ENCODE peak calls at places on chromosomes 3 and 15, in seven cellular contexts. One of them, this sample, is unnamed.

GRCh38 chr15:28909958-28910500 is 24.3 kb downstream of the APBA2 start:
- DNase-seq in sigmoid colon: no peak
- DNase-seq in IMR-90: no peak
- DNase-seq in heart left ventricle: no peak
- DNase-seq in gastrocnemius medialis: no peak
- DNase-seq in ovary: no peak
- DNase-seq in body of pancreas: no peak
- DNase-seq in this sample: no peak

GRCh38 chr3:150394606-150395005 is 13.5 kb upstream of the TSC22D2 start:
- DNase-seq in ovary: no peak
- DNase-seq in IMR-90: no peak
- DNase-seq in heart left ventricle: no peak
- DNase-seq in gastrocnemius medialis: no peak
- DNase-seq in body of pancreas: no peak
- DNase-seq in sigmoid colon: no peak
- DNase-seq in this sample: no peak

GRCh38 chr3:185823280-185824044 is 1.4 kb downstream of the IGF2BP2 start:
- DNase-seq in sigmoid colon: peak; percentile 69
- DNase-seq in body of pancreas: peak; percentile 63
- DNase-seq in gastrocnemius medialis: no peak
- DNase-seq in heart left ventricle: peak; percentile 51
- DNase-seq in ovary: peak; percentile 63
- DNase-seq in IMR-90: peak; percentile 41
- DNase-seq in this sample: no peak

GRCh38 chr3:98359993-98360675 is 6.5 kb downstream of the OR5K4 start:
- DNase-seq in ovary: no peak
- DNase-seq in heart left ventricle: no peak
- DNase-seq in gastrocnemius medialis: no peak
- DNase-seq in IMR-90: no peak
- DNase-seq in body of pancreas: no peak
- DNase-seq in sigmoid colon: no peak
- DNase-seq in this sample: no peak

GRCh38 chr3:27554706-27555105 is 70.5 kb upstream of the SLC4A7 start:
- DNase-seq in gastrocnemius medialis: peak; percentile 21
- DNase-seq in heart left ventricle: no peak
- DNase-seq in body of pancreas: no peak
- DNase-seq in IMR-90: no peak
- DNase-seq in sigmoid colon: no peak
- DNase-seq in ovary: no peak
- DNase-seq in this sample: no peak

GRCh38 chr3:184368116-184368803 is 6.8 kb downstream of the POLR2H start:
- DNase-seq in body of pancreas: no peak
- DNase-seq in gastrocnemius medialis: no peak
- DNase-seq in ovary: no peak
- DNase-seq in IMR-90: no peak
- DNase-seq in sigmoid colon: peak; percentile 64
- DNase-seq in heart left ventricle: no peak
- DNase-seq in this sample: no peak

GRCh38 chr3:152471814-152472605 is 203.3 kb downstream of the MBNL1 start:
- DNase-seq in IMR-90: peak; percentile 54
- DNase-seq in gastrocnemius medialis: peak; percentile 52
- DNase-seq in sigmoid colon: peak; percentile 73
- DNase-seq in heart left ventricle: peak; percentile 42
- DNase-seq in ovary: peak; percentile 51
- DNase-seq in body of pancreas: peak; percentile 74
- DNase-seq in this sample: no peak

GRCh38 chr3:105686324-105686897 is 182.4 kb downstream of the CBLB start:
- DNase-seq in gastrocnemius medialis: no peak
- DNase-seq in ovary: no peak
- DNase-seq in heart left ventricle: no peak
- DNase-seq in IMR-90: peak; percentile 54
- DNase-seq in sigmoid colon: no peak
- DNase-seq in body of pancreas: no peak
- DNase-seq in this sample: no peak

GRCh38 chr3:58331593-58332152 is 1.0 kb upstream of the PXK start:
- DNase-seq in ovary: no peak
- DNase-seq in sigmoid colon: no peak
- DNase-seq in IMR-90: no peak
- DNase-seq in heart left ventricle: no peak
- DNase-seq in body of pancreas: no peak
- DNase-seq in gastrocnemius medialis: no peak
- DNase-seq in this sample: no peak

GRCh38 chr15:82851981-82852511 is 42.6 kb downstream of the WHAMM start:
- DNase-seq in gastrocnemius medialis: no peak
- DNase-seq in body of pancreas: no peak
- DNase-seq in IMR-90: peak; percentile 76
- DNase-seq in ovary: no peak
- DNase-seq in heart left ventricle: no peak
- DNase-seq in sigmoid colon: peak; percentile 42
- DNase-seq in this sample: peak; percentile 50

GRCh38 chr3:139113231-139113749 is 68.6 kb upstream of the PRR23C start:
- DNase-seq in gastrocnemius medialis: no peak
- DNase-seq in ovary: no peak
- DNase-seq in body of pancreas: no peak
- DNase-seq in heart left ventricle: no peak
- DNase-seq in sigmoid colon: no peak
- DNase-seq in IMR-90: no peak
- DNase-seq in this sample: peak; percentile 85

GRCh38 chr3:59581000-59581399 is 531.2 kb upstream of the CFAP20DC start:
- DNase-seq in heart left ventricle: no peak
- DNase-seq in gastrocnemius medialis: no peak
- DNase-seq in sigmoid colon: no peak
- DNase-seq in IMR-90: no peak
- DNase-seq in ovary: no peak
- DNase-seq in body of pancreas: no peak
- DNase-seq in this sample: no peak

DNA sequence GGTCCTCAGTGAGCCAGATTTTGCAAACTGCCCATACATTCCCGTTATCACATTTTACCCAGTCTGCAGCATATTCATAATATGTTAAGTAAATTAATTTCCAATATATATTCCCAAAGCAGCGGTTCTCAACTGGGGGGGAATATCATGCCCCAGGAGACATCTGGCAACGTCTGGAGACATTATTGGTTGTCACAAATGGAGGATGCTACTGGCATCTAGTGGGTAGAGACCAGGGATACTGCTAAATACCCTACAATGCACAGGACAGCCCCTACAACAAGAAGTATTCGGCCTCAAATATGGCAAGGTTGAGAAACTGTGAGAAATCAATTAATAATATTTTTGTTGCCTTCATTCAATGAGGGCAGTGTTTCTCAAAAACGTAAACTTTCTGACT is 280.3 kb downstream of the MAGI1 start:
- DNase-seq in gastrocnemius medialis: no peak
- DNase-seq in heart left ventricle: no peak
- DNase-seq in ovary: no peak
- DNase-seq in sigmoid colon: no peak
- DNase-seq in IMR-90: no peak
- DNase-seq in body of pancreas: no peak
- DNase-seq in this sample: no peak
- TF ChIP-seq CTCF in gastrocnemius medialis: no peak
- TF ChIP-seq CTCF in heart left ventricle: no peak
- TF ChIP-seq CTCF in ovary: no peak
- TF ChIP-seq CTCF in sigmoid colon: no peak
- TF ChIP-seq CTCF in IMR-90: no peak
- TF ChIP-seq CTCF in body of pancreas: no peak
- TF ChIP-seq CTCF in this sample: no peak

GRCh38 chr15:40338921-40339620 is 1.7 kb downstream of the CCDC9B start:
- DNase-seq in ovary: no peak
- DNase-seq in sigmoid colon: peak; percentile 86
- DNase-seq in body of pancreas: peak; percentile 74
- DNase-seq in IMR-90: peak; percentile 93
- DNase-seq in gastrocnemius medialis: peak; percentile 67
- DNase-seq in heart left ventricle: peak; percentile 78
- DNase-seq in this sample: no peak
- TF ChIP-seq POLR2A in ovary: no peak
- TF ChIP-seq POLR2A in sigmoid colon: peak; percentile 9
- TF ChIP-seq POLR2A in body of pancreas: peak; percentile 90
- TF ChIP-seq POLR2A in IMR-90: peak; percentile 62
- TF ChIP-seq POLR2A in gastrocnemius medialis: no peak
- TF ChIP-seq POLR2A in heart left ventricle: no peak
- TF ChIP-seq POLR2A in this sample: no peak

DNA sequence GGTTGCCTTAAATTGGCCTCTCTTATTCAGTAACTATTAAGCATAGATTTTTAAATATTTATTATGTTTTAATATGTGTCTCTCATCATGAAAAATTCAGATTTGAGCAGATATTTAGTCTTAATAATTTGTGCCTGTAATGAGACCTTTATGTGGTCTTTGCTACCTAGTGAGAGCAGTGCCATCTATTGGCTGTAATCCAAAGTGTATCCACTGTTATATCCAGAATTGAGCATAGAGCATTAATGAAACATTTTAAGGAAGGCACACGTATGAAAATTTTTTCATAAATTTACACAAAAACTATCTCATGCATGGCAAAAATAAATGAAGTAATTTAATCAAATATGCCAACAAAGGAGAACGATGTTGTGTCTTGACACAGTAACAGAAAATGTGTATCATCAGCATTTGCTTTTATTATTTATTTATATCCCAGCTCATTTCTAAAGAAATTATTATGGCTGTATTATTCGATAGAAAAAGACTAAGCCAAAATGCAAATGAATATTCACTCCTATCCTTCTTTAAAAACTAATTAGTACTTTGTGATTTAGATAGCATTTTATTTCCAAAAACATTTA is 203.5 kb downstream of the RSRC1 start:
- DNase-seq in ovary: no peak
- DNase-seq in sigmoid colon: no peak
- DNase-seq in gastrocnemius medialis: no peak
- DNase-seq in heart left ventricle: no peak
- DNase-seq in body of pancreas: no peak
- DNase-seq in IMR-90: peak; percentile 7
- DNase-seq in this sample: no peak
- TF ChIP-seq CTCF in ovary: no peak
- TF ChIP-seq CTCF in sigmoid colon: no peak
- TF ChIP-seq CTCF in gastrocnemius medialis: no peak
- TF ChIP-seq CTCF in heart left ventricle: peak; percentile 9
- TF ChIP-seq CTCF in body of pancreas: no peak
- TF ChIP-seq CTCF in IMR-90: peak; percentile 38
- TF ChIP-seq CTCF in this sample: no peak

DNA sequence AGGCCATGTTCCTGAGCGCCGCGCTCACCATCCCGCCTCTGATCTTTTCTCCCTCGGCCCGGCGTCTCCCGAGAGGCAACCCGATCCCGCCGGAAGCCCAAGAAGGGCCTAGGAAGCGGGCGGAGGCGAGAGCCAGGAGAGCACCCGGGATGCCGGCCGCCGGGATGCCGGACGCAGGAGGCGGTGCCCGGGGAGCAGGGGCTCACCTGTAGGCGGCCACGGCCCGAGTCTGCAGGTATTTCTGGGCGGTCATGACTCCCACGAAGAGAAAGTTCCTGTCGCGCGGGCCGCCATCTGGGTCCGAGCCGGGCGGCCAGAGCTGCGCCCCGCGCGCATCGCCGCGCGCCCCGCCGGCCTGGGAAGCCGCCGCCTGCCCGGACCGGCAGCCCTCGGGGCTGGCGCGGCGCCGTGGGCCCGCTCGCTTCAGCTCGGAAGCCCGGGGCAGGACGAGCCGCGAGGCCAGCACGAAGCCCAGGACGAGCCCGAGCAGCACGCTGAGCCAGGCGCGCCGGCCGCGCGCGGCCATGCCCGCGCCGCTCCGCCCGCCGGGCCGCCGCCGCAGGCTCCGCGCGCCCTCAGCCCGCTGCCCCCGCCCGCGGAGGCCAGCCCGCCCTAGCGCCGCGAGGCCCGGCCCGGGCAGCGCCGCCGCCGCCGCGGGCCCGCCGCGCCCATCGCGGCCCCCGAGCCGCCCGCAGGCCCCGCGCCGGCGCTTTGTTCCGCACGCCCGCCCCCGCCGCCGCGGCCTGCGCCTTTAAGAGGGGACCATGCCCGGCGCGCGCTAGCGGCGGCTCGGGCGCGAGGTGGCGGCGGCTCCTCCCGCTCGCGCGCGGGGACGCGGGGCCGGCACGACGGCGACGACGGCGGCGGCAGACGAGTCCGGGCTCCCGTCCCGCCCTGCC is 668 bp downstream of the CHSY1 start:
- DNase-seq in heart left ventricle: no peak
- DNase-seq in sigmoid colon: peak; percentile 76
- DNase-seq in body of pancreas: peak; percentile 58
- DNase-seq in ovary: peak; percentile 66
- DNase-seq in gastrocnemius medialis: no peak
- DNase-seq in IMR-90: no peak
- DNase-seq in this sample: no peak
- TF ChIP-seq POLR2A in heart left ventricle: no peak
- TF ChIP-seq POLR2A in sigmoid colon: no peak
- TF ChIP-seq POLR2A in body of pancreas: peak; percentile 22
- TF ChIP-seq POLR2A in ovary: no peak
- TF ChIP-seq POLR2A in gastrocnemius medialis: no peak
- TF ChIP-seq POLR2A in IMR-90: no peak
- TF ChIP-seq POLR2A in this sample: no peak

GRCh38 chr3:177921153-177921552 is 615.1 kb upstream of the KCNMB2 start:
- DNase-seq in gastrocnemius medialis: no peak
- DNase-seq in body of pancreas: no peak
- DNase-seq in IMR-90: no peak
- DNase-seq in heart left ventricle: no peak
- DNase-seq in sigmoid colon: no peak
- DNase-seq in ovary: no peak
- DNase-seq in this sample: no peak
- TF ChIP-seq CTCF in gastrocnemius medialis: no peak
- TF ChIP-seq CTCF in body of pancreas: no peak
- TF ChIP-seq CTCF in IMR-90: no peak
- TF ChIP-seq CTCF in heart left ventricle: no peak
- TF ChIP-seq CTCF in sigmoid colon: no peak
- TF ChIP-seq CTCF in ovary: no peak
- TF ChIP-seq CTCF in this sample: no peak

This sample was measured in esophagus muscularis mucosa.